ENCODE peak calls at places on chromosomes 5 and 9, in four cellular contexts. L is HepG2, Y is K562, G is HCT116. S is an unnamed sample.

GRCh38 chr5:135951257-135951656 is 3.5 kb downstream of the LECT2 start:
- DNase-seq in L (no peak), Y (no peak), G (no peak), S (no peak)

GRCh38 chr9:69218166-69218565 is 44.1 kb downstream of the TJP2 start:
- DNase-seq in Y (no peak), G (no peak), L (no peak), S (no peak)

GRCh38 chr5:144183254-144183889 is 12.7 kb downstream of the KCTD16 start:
- DNase-seq in G (no peak), Y (peak; percentile 22), L (no peak), S (no peak)

GRCh38 chr9:4108708-4109444 is 191.0 kb downstream of the GLIS3 start:
- DNase-seq in Y (no peak), L (no peak), G (no peak), S (no peak)

GRCh38 chr5:9265391-9266287 is 280.2 kb downstream of the SEMA5A start:
- DNase-seq in G (no peak), L (no peak), Y (no peak), S (no peak)

GRCh38 chr5:125348221-125348692 is 601.8 kb upstream of the ZNF608 start:
- DNase-seq in G (no peak), L (no peak), Y (no peak), S (no peak)

GRCh38 chr5:78320461-78320860 is 26.0 kb upstream of the AP3B1 start:
- DNase-seq in L (peak; percentile 15), Y (peak; percentile 42), G (peak; percentile 19), S (no peak)

GRCh38 chr5:81896764-81897163 is 75.1 kb upstream of the ATG10 start:
- DNase-seq in L (no peak), Y (no peak), G (no peak), S (no peak)

GRCh38 chr5:34842554-34842953 is 3.6 kb downstream of the TTC23L start:
- DNase-seq in Y (no peak), G (no peak), L (no peak), S (no peak)

GRCh38 chr5:66849803-66850202 is 253.6 kb downstream of the MAST4 start:
- DNase-seq in G (no peak), L (no peak), Y (no peak), S (no peak)

GRCh38 chr9:126556560-126557250 is 57.0 kb upstream of the LMX1B start:
- DNase-seq in G (no peak), L (no peak), Y (no peak), S (no peak)

GRCh38 chr9:80995759-80996158 is 693.6 kb downstream of the TLE1 start:
- DNase-seq in L (no peak), G (no peak), Y (no peak), S (no peak)

GRCh38 chr9:110131499-110131898 is 76.5 kb downstream of the C9orf152 start:
- DNase-seq in L (no peak), G (no peak), Y (no peak), S (no peak)

GRCh38 chr5:10747678-10748622 is 13.1 kb downstream of the DAP start:
- DNase-seq in G (no peak), Y (no peak), L (peak; percentile 40), S (no peak)

GRCh38 chr9:133897675-133898074 is 94.4 kb downstream of the VAV2 start:
- DNase-seq in L (no peak), G (no peak), Y (no peak), S (no peak)

GRCh38 chr5:89901983-89902382 is 507.6 kb downstream of the CETN3 start:
- DNase-seq in G (no peak), L (no peak), Y (no peak), S (no peak)

GRCh38 chr9:120997502-120997901 is 52.6 kb downstream of the C5 start:
- DNase-seq in L (no peak), Y (no peak), G (no peak), S (no peak)

GRCh38 chr5:64147849-64148441 is 17.7 kb upstream of the RNF180 start:
- DNase-seq in G (peak; percentile 8), Y (peak; percentile 21), L (peak; percentile 7), S (peak; percentile 24)

GRCh38 chr9:33129886-33130284 is 37.3 kb downstream of the B4GALT1 start:
- DNase-seq in G (no peak), Y (no peak), L (no peak), S (no peak)
- TF ChIP-seq POLR2AphosphoS5 in G (no peak), Y (no peak), L (no peak), S (no peak)

GRCh38 chr5:174523311-174524159 is 200.8 kb upstream of the MSX2 start:
- DNase-seq in L (no peak), G (no peak), Y (no peak), S (no peak)
- TF ChIP-seq CTCF in L (no peak), G (peak; percentile 27), Y (peak; percentile 26), S (peak; percentile 62)

DNA sequence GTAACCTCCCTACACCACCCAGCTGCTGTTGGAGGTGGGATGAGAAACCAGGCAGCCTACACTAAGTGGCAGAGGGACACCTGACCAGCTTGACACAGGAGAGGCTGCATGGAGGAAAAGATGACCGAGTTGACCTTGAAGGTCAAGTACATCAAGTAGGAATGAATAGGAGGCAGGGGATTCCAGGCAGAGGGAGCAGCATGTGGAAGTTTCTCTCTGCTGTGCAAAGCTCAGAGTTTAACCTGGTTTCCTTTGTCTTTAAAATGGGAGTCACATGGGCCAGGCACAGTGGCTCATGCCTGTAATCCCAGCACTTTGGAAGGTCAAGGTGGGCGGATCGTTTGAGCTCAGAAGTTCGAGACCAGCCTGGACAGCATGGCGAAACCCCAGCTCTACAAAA is 32.6 kb downstream of the SPRY4 start:
- DNase-seq in L (peak; percentile 42), G (no peak), Y (no peak), S (no peak)
- TF ChIP-seq TCF7L2 in L (no peak), G (no peak), Y (no peak), S (no peak)

GRCh38 chr5:402615-403359 is 40.2 kb upstream of the EXOC3 start:
- DNase-seq in G (no peak), L (no peak), Y (no peak), S (no peak)
- TF ChIP-seq POLR2AphosphoS5 in G (no peak), L (no peak), Y (no peak), S (no peak)

DNA sequence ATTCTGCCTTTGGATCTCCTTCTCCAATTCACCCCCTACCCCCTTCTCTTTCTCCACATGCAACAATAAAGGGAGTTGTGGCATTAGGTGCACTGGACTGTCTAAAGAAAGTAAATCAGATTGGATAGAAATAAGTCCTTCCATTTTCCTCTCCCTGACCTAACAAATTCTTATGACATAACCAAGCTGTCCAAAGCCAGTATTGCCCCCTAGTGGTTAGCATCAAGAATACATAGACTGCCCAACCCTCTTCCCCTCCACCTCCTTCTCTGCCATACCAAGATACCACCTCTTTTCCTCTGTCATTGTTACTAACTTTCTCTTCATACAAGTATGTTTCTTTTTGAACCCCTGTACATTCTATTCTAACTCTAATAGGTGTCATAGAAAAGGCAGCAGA is 45.7 kb downstream of the PPARGC1B start:
- DNase-seq in G (peak; percentile 54), L (peak; percentile 25), Y (peak; percentile 68), S (peak; percentile 25)
- TF ChIP-seq CTCF in G (peak; percentile 27), L (peak; percentile 47), Y (peak; percentile 70), S (no peak)

GRCh38 chr9:114207034-114207815 is 51.9 kb downstream of the COL27A1 start:
- DNase-seq in L (no peak), G (no peak), Y (no peak), S (no peak)
- TF ChIP-seq TCF7L2 in L (no peak), G (no peak), Y (no peak), S (no peak)

S was measured in Panc1.